ENCODE peak calls at places on chromosomes 16 and 17, in five cellular contexts. L is choroid plexus epithelial cell; R is aorta; X is gastrocnemius medialis; Y is activated CD8-positive, alpha-beta memory T cell treated with anti-CD3 and anti-CD28 coated beads for 48 hours. C is an unnamed sample.

GRCh38 chr16:86821933-86822332 is 243.6 kb downstream of the FOXL1 start:
- DNase-seq in L (no peak), R (no peak), X (no peak), Y (no peak), C (no peak)

GRCh38 chr16:89646906-89647305 is 10.6 kb downstream of the CHMP1A start:
- DNase-seq in L (no peak), R (no peak), X (no peak), Y (no peak), C (no peak)

GRCh38 chr16:70735141-70735979 is 49.5 kb upstream of the MTSS2 start:
- DNase-seq in L (peak), R (no peak), X (no peak), Y (no peak), C (no peak)

GRCh38 chr17:42472709-42473521 is 14.2 kb downstream of the ATP6V0A1 start:
- DNase-seq in L (peak), R (no peak), X (no peak), Y (no peak), C (no peak)

GRCh38 chr17:48262982-48263586 is 155.5 kb downstream of the SNX11 start:
- DNase-seq in L (peak), R (no peak), X (no peak), Y (no peak), C (no peak)

GRCh38 chr17:65536573-65537342 is 24.7 kb downstream of the AXIN2 start:
- DNase-seq in L (no peak), R (no peak), X (no peak), Y (no peak), C (no peak)

GRCh38 chr17:50518265-50519023 is 10.2 kb downstream of the MYCBPAP start:
- DNase-seq in L (peak), R (no peak), X (no peak), Y (no peak), C (no peak)

GRCh38 chr16:22098538-22099255 is 6.4 kb downstream of the VWA3A start:
- DNase-seq in L (peak), R (no peak), X (no peak), Y (no peak), C (no peak)

GRCh38 chr17:80063815-80064585 is 27.6 kb downstream of the CCDC40 start:
- DNase-seq in L (peak), R (no peak), X (peak), Y (no peak), C (peak)

GRCh38 chr17:18040287-18040858 is 1.2 kb downstream of the GID4 start:
- DNase-seq in L (no peak), R (no peak), X (no peak), Y (no peak), C (no peak)

GRCh38 chr17:30349252-30349651 is 15.4 kb upstream of the TMIGD1 start:
- DNase-seq in L (no peak), R (no peak), X (no peak), Y (no peak), C (no peak)

GRCh38 chr16:27962197-27962596 is 101.3 kb downstream of the GSG1L start:
- DNase-seq in L (no peak), R (peak), X (no peak), Y (no peak), C (no peak)

GRCh38 chr17:1197781-1198490 is 18.2 kb upstream of the ABR start:
- DNase-seq in L (peak), R (no peak), X (peak), Y (peak), C (peak)

C was measured in right atrium auricular region.